ENCODE peak calls at places on chromosomes 7 and 10, in nine cellular contexts. Y, A, B, Q, C, M, T, H and S are unnamed samples.
A peak's percentile ranks its signal among the peaks of the same experiment; 100 is the strongest.

GRCh38 chr10:48439581-48440041 is 133.1 kb downstream of the MAPK8 start:
- DNase-seq in Y (no peak), A (no peak), B (no peak), Q (no peak), C (no peak), M (no peak), T (peak; percentile 81), H (no peak), S (peak; percentile 19)

GRCh38 chr10:116511365-116511764 is 34.4 kb upstream of the PNLIP start:
- DNase-seq in Y (no peak), A (no peak), B (no peak), Q (no peak), C (no peak), M (no peak), T (no peak), H (no peak), S (no peak)

GRCh38 chr7:67588631-67589030 is 592.0 kb downstream of the TYW1 start:
- DNase-seq in Y (no peak), A (no peak), B (no peak), Q (no peak), C (no peak), M (no peak), T (no peak), H (no peak), S (no peak)

GRCh38 chr10:113859261-113859660 is 4.8 kb downstream of the NHLRC2 start:
- DNase-seq in Y (no peak), A (no peak), B (peak; percentile 31), Q (no peak), C (no peak), M (no peak), T (no peak), H (no peak), S (no peak)

GRCh38 chr7:148084138-148084537 is 506.4 kb upstream of the C7orf33 start:
- DNase-seq in Y (peak; percentile 54), A (peak; percentile 54), B (peak; percentile 45), Q (peak; percentile 66), C (no peak), M (peak; percentile 4), T (peak; percentile 76), H (peak; percentile 78), S (peak; percentile 53)

GRCh38 chr10:6579904-6580278 is at the start of gene PRKCQ:
- DNase-seq in Y (peak; percentile 41), A (no peak), B (no peak), Q (no peak), C (no peak), M (no peak), T (no peak), H (peak; percentile 16), S (no peak)

GRCh38 chr10:110993024-110993693 is 73.8 kb downstream of the SHOC2 start:
- DNase-seq in Y (peak; percentile 77), A (no peak), B (peak; percentile 66), Q (no peak), C (no peak), M (no peak), T (no peak), H (no peak), S (peak; percentile 76)

GRCh38 chr7:3371601-3372000 is 70.5 kb downstream of the SDK1 start:
- DNase-seq in Y (no peak), A (no peak), B (no peak), Q (no peak), C (no peak), M (no peak), T (no peak), H (no peak), S (no peak)

GRCh38 chr7:152571031-152571430 is 104.9 kb downstream of the XRCC2 start:
- DNase-seq in Y (no peak), A (no peak), B (no peak), Q (no peak), C (no peak), M (no peak), T (no peak), H (no peak), S (no peak)